ENCODE peak calls at places on chromosomes 11 and 22, in seven cellular contexts. X is hepatic stellate cell; H is germinal center; V is non-pigmented ciliary epithelial cell; C is amniotic stem cell; J is astrocyte of the spinal cord; D is activated CD8-positive, alpha-beta T cell treated with anti-CD3 and anti-CD28 coated beads for 36 hours. Y is an unnamed sample.

GRCh38 chr11:67284811-67285540 is 4.1 kb upstream of the ANKRD13D start:
- DNase-seq in X (no peak), H (no peak), V (no peak), C (no peak), J (no peak), D (no peak), Y (no peak)

GRCh38 chr22:28992565-28993326 is 68.9 kb downstream of the C22orf31 start:
- DNase-seq in X (no peak), H (no peak), V (no peak), C (no peak), J (no peak), D (no peak), Y (no peak)

GRCh38 chr11:75160880-75161279 is 10.0 kb downstream of the SLCO2B1 start:
- DNase-seq in X (no peak), H (no peak), V (no peak), C (no peak), J (no peak), D (no peak), Y (no peak)

GRCh38 chr11:28636033-28636432 is 527.8 kb downstream of the METTL15 start:
- DNase-seq in X (no peak), H (no peak), V (no peak), C (no peak), J (no peak), D (no peak), Y (no peak)

GRCh38 chr11:64553554-64554201 is 37.3 kb upstream of the SLC22A12 start:
- DNase-seq in X (peak; percentile 62), H (peak; percentile 62), V (no peak), C (no peak), J (peak; percentile 42), D (peak; percentile 65), Y (no peak)

GRCh38 chr11:2072551-2073261 is 66.5 kb downstream of the IGF2 start:
- DNase-seq in X (no peak), H (no peak), V (no peak), C (no peak), J (peak; percentile 53), D (no peak), Y (no peak)

GRCh38 chr11:107598225-107599139 is 7.5 kb downstream of the ELMOD1 start:
- DNase-seq in X (no peak), H (peak; percentile 16), V (no peak), C (no peak), J (no peak), D (peak; percentile 24), Y (peak; percentile 3)

GRCh38 chr11:121367434-121367833 is 74.9 kb downstream of the SC5D start:
- DNase-seq in X (peak; percentile 11), H (peak; percentile 81), V (no peak), C (no peak), J (peak; percentile 56), D (peak; percentile 16), Y (peak; percentile 67)

GRCh38 chr22:37180531-37181231 is 7.4 kb downstream of the C1QTNF6 start:
- DNase-seq in X (no peak), H (no peak), V (no peak), C (no peak), J (no peak), D (peak; percentile 3), Y (no peak)

GRCh38 chr11:46306296-46306853 is 28.9 kb downstream of the CREB3L1 start:
- DNase-seq in X (no peak), H (no peak), V (no peak), C (no peak), J (no peak), D (no peak), Y (no peak)

GRCh38 chr11:5851002-5851401 is 6.5 kb downstream of the OR52E8 start:
- DNase-seq in X (no peak), H (no peak), V (no peak), C (no peak), J (no peak), D (no peak), Y (no peak)

GRCh38 chr11:59611570-59612565 is 3.7 kb downstream of the OSBP start:
- DNase-seq in X (peak; percentile 9), H (no peak), V (no peak), C (no peak), J (no peak), D (no peak), Y (no peak)

GRCh38 chr11:111327908-111328624 is 29.7 kb downstream of the POU2AF3 start:
- DNase-seq in X (no peak), H (peak; percentile 28), V (no peak), C (no peak), J (no peak), D (no peak), Y (no peak)

GRCh38 chr22:36347094-36347493 is 40.7 kb downstream of the MYH9 start:
- DNase-seq in X (no peak), H (no peak), V (no peak), C (no peak), J (peak; percentile 55), D (no peak), Y (no peak)

GRCh38 chr22:19022755-19023154 is 86.7 kb upstream of the PRODH start:
- DNase-seq in X (no peak), H (no peak), V (no peak), C (no peak), J (no peak), D (no peak), Y (no peak)

GRCh38 chr22:17882727-17883126 is 108.5 kb upstream of the BID start:
- DNase-seq in X (no peak), H (no peak), V (no peak), C (no peak), J (no peak), D (no peak), Y (no peak)

GRCh38 chr11:17775507-17776212 is 41.1 kb downstream of the KCNC1 start:
- DNase-seq in X (no peak), H (no peak), V (no peak), C (no peak), J (no peak), D (no peak), Y (no peak)

GRCh38 chr22:41501209-41501608 is 32.3 kb downstream of the ACO2 start:
- DNase-seq in X (no peak), H (peak; percentile 81), V (no peak), C (no peak), J (no peak), D (peak; percentile 46), Y (no peak)

GRCh38 chr11:68508425-68508824 is 47.9 kb downstream of the PPP6R3 start:
- DNase-seq in X (no peak), H (no peak), V (no peak), C (no peak), J (peak; percentile 24), D (no peak), Y (no peak)

GRCh38 chr22:26444777-26445176 is 15.7 kb downstream of the ASPHD2 start:
- DNase-seq in X (no peak), H (no peak), V (no peak), C (no peak), J (no peak), D (no peak), Y (no peak)

GRCh38 chr11:37450613-37451012 is 852.6 kb upstream of the RAG2 start:
- DNase-seq in X (no peak), H (no peak), V (no peak), C (no peak), J (no peak), D (peak; percentile 18), Y (peak; percentile 3)

GRCh38 chr11:124086447-124086846 is 28.8 kb upstream of the VWA5A start:
- DNase-seq in X (no peak), H (no peak), V (no peak), C (no peak), J (peak; percentile 47), D (no peak), Y (no peak)

GRCh38 chr11:67379061-67380058 is 6.0 kb upstream of the CLCF1 start:
- DNase-seq in X (no peak), H (no peak), V (no peak), C (peak; percentile 41), J (no peak), D (no peak), Y (no peak)

GRCh38 chr11:105618343-105618955 is 8.6 kb downstream of the GRIA4 start:
- DNase-seq in X (no peak), H (no peak), V (no peak), C (no peak), J (no peak), D (no peak), Y (no peak)

GRCh38 chr11:125167954-125168821 is 3.6 kb downstream of the PKNOX2 start:
- DNase-seq in X (peak; percentile 14), H (no peak), V (no peak), C (no peak), J (peak; percentile 90), D (no peak), Y (no peak)

GRCh38 chr22:46797355-46797754 is 34.9 kb downstream of the TBC1D22A start:
- DNase-seq in X (no peak), H (no peak), V (peak; percentile 23), C (no peak), J (peak; percentile 45), D (no peak), Y (no peak)